ENCODE peak calls at places on chromosomes 16 and 17, in eight cellular contexts. One of them, this sample, is unnamed.

GRCh38 chr16:65745-66144 is 6.7 kb downstream of the RHBDF1 start:
- DNase-seq in stomach: peak
- DNase-seq in GM23338: peak
- DNase-seq in upper lobe of left lung: peak
- DNase-seq in endothelial cell of umbilical vein: peak
- DNase-seq in SK-N-SH: peak
- DNase-seq in HCT116: peak
- DNase-seq in transverse colon: peak
- DNase-seq in this sample: peak

GRCh38 chr17:44219636-44220210 is at the start of gene UBTF:
- DNase-seq in stomach: peak
- DNase-seq in upper lobe of left lung: peak
- DNase-seq in transverse colon: peak
- DNase-seq in SK-N-SH: peak
- DNase-seq in GM23338: peak
- DNase-seq in endothelial cell of umbilical vein: peak
- DNase-seq in HCT116: no peak
- DNase-seq in this sample: peak

GRCh38 chr16:11596572-11597226 is 10.0 kb upstream of the LITAF start:
- DNase-seq in transverse colon: no peak
- DNase-seq in endothelial cell of umbilical vein: no peak
- DNase-seq in HCT116: no peak
- DNase-seq in stomach: no peak
- DNase-seq in GM23338: peak
- DNase-seq in upper lobe of left lung: no peak
- DNase-seq in SK-N-SH: no peak
- DNase-seq in this sample: no peak

GRCh38 chr16:27495191-27495590 is 54.5 kb downstream of the GTF3C1 start:
- DNase-seq in SK-N-SH: no peak
- DNase-seq in upper lobe of left lung: no peak
- DNase-seq in GM23338: no peak
- DNase-seq in endothelial cell of umbilical vein: no peak
- DNase-seq in HCT116: no peak
- DNase-seq in stomach: no peak
- DNase-seq in transverse colon: no peak
- DNase-seq in this sample: no peak

GRCh38 chr16:59604331-59604730 is 870.2 kb upstream of the GOT2 start:
- DNase-seq in endothelial cell of umbilical vein: no peak
- DNase-seq in SK-N-SH: no peak
- DNase-seq in upper lobe of left lung: no peak
- DNase-seq in stomach: no peak
- DNase-seq in HCT116: no peak
- DNase-seq in transverse colon: no peak
- DNase-seq in GM23338: no peak
- DNase-seq in this sample: no peak

GRCh38 chr16:27724491-27724878 is 174.5 kb downstream of the KATNIP start:
- DNase-seq in HCT116: no peak
- DNase-seq in SK-N-SH: peak
- DNase-seq in transverse colon: no peak
- DNase-seq in stomach: peak
- DNase-seq in endothelial cell of umbilical vein: no peak
- DNase-seq in upper lobe of left lung: no peak
- DNase-seq in GM23338: no peak
- DNase-seq in this sample: no peak

GRCh38 chr17:8124350-8125195 is 667 bp upstream of the HES7 start:
- DNase-seq in stomach: no peak
- DNase-seq in GM23338: no peak
- DNase-seq in transverse colon: no peak
- DNase-seq in SK-N-SH: no peak
- DNase-seq in upper lobe of left lung: no peak
- DNase-seq in endothelial cell of umbilical vein: peak
- DNase-seq in HCT116: no peak
- DNase-seq in this sample: no peak

GRCh38 chr16:66634527-66635196 is 30.2 kb downstream of the CMTM3 start:
- DNase-seq in transverse colon: no peak
- DNase-seq in endothelial cell of umbilical vein: no peak
- DNase-seq in HCT116: no peak
- DNase-seq in GM23338: no peak
- DNase-seq in SK-N-SH: no peak
- DNase-seq in upper lobe of left lung: no peak
- DNase-seq in stomach: no peak
- DNase-seq in this sample: no peak

GRCh38 chr16:67200491-67200890 is 1.6 kb downstream of the ELMO3 start:
- DNase-seq in SK-N-SH: no peak
- DNase-seq in endothelial cell of umbilical vein: no peak
- DNase-seq in stomach: no peak
- DNase-seq in GM23338: no peak
- DNase-seq in upper lobe of left lung: no peak
- DNase-seq in HCT116: no peak
- DNase-seq in transverse colon: no peak
- DNase-seq in this sample: no peak

GRCh38 chr17:40330850-40331470 is 22.0 kb downstream of the RARA start:
- DNase-seq in transverse colon: no peak
- DNase-seq in endothelial cell of umbilical vein: no peak
- DNase-seq in SK-N-SH: no peak
- DNase-seq in upper lobe of left lung: no peak
- DNase-seq in stomach: no peak
- DNase-seq in GM23338: no peak
- DNase-seq in HCT116: no peak
- DNase-seq in this sample: no peak

GRCh38 chr17:57577751-57578607 is 167.1 kb downstream of the CCDC182 start:
- DNase-seq in GM23338: no peak
- DNase-seq in stomach: no peak
- DNase-seq in upper lobe of left lung: peak
- DNase-seq in HCT116: no peak
- DNase-seq in SK-N-SH: peak
- DNase-seq in endothelial cell of umbilical vein: no peak
- DNase-seq in transverse colon: no peak
- DNase-seq in this sample: no peak

GRCh38 chr16:79895053-79895916 is 294.7 kb upstream of the MAF start:
- DNase-seq in stomach: no peak
- DNase-seq in SK-N-SH: no peak
- DNase-seq in upper lobe of left lung: no peak
- DNase-seq in endothelial cell of umbilical vein: no peak
- DNase-seq in GM23338: no peak
- DNase-seq in transverse colon: no peak
- DNase-seq in HCT116: no peak
- DNase-seq in this sample: no peak

GRCh38 chr16:67223992-67224391 is 2.9 kb upstream of the TMEM208 start:
- DNase-seq in SK-N-SH: no peak
- DNase-seq in GM23338: no peak
- DNase-seq in stomach: no peak
- DNase-seq in upper lobe of left lung: no peak
- DNase-seq in endothelial cell of umbilical vein: no peak
- DNase-seq in HCT116: no peak
- DNase-seq in transverse colon: no peak
- DNase-seq in this sample: no peak

GRCh38 chr16:25126820-25127232 is 15.3 kb downstream of the LCMT1 start:
- DNase-seq in stomach: no peak
- DNase-seq in HCT116: no peak
- DNase-seq in SK-N-SH: no peak
- DNase-seq in GM23338: no peak
- DNase-seq in upper lobe of left lung: peak
- DNase-seq in transverse colon: peak
- DNase-seq in endothelial cell of umbilical vein: peak
- DNase-seq in this sample: no peak

GRCh38 chr17:721540-721937 is 6.9 kb upstream of the VPS53 start:
- DNase-seq in GM23338: no peak
- DNase-seq in upper lobe of left lung: no peak
- DNase-seq in transverse colon: no peak
- DNase-seq in endothelial cell of umbilical vein: no peak
- DNase-seq in SK-N-SH: no peak
- DNase-seq in stomach: no peak
- DNase-seq in HCT116: no peak
- DNase-seq in this sample: no peak

GRCh38 chr17:48791128-48792032 is 25.6 kb downstream of the TTLL6 start:
- DNase-seq in endothelial cell of umbilical vein: peak
- DNase-seq in HCT116: peak
- DNase-seq in stomach: peak
- DNase-seq in transverse colon: peak
- DNase-seq in SK-N-SH: peak
- DNase-seq in GM23338: peak
- DNase-seq in upper lobe of left lung: peak
- DNase-seq in this sample: peak

GRCh38 chr16:9095171-9095570 is 3.7 kb downstream of the HAPSTR1 start:
- DNase-seq in upper lobe of left lung: no peak
- DNase-seq in SK-N-SH: no peak
- DNase-seq in stomach: no peak
- DNase-seq in HCT116: no peak
- DNase-seq in transverse colon: no peak
- DNase-seq in endothelial cell of umbilical vein: no peak
- DNase-seq in GM23338: no peak
- DNase-seq in this sample: no peak

GRCh38 chr17:77354420-77354720 is 213.6 kb downstream of the SEC14L1 start:
- DNase-seq in endothelial cell of umbilical vein: no peak
- DNase-seq in SK-N-SH: no peak
- DNase-seq in stomach: no peak
- DNase-seq in transverse colon: no peak
- DNase-seq in upper lobe of left lung: no peak
- DNase-seq in HCT116: no peak
- DNase-seq in GM23338: no peak
- DNase-seq in this sample: no peak

GRCh38 chr16:74753180-74753579 is 21.4 kb downstream of the FA2H start:
- DNase-seq in upper lobe of left lung: no peak
- DNase-seq in HCT116: no peak
- DNase-seq in endothelial cell of umbilical vein: no peak
- DNase-seq in transverse colon: no peak
- DNase-seq in stomach: no peak
- DNase-seq in GM23338: no peak
- DNase-seq in SK-N-SH: no peak
- DNase-seq in this sample: no peak

GRCh38 chr17:66405836-66406679 is 103.6 kb downstream of the PRKCA start:
- DNase-seq in stomach: no peak
- DNase-seq in endothelial cell of umbilical vein: peak
- DNase-seq in HCT116: no peak
- DNase-seq in SK-N-SH: peak
- DNase-seq in GM23338: no peak
- DNase-seq in upper lobe of left lung: no peak
- DNase-seq in transverse colon: no peak
- DNase-seq in this sample: no peak
- TF ChIP-seq POLR2AphosphoS5 in stomach: no peak
- TF ChIP-seq POLR2AphosphoS5 in endothelial cell of umbilical vein: no peak
- TF ChIP-seq POLR2AphosphoS5 in HCT116: no peak
- TF ChIP-seq POLR2AphosphoS5 in SK-N-SH: peak
- TF ChIP-seq POLR2AphosphoS5 in GM23338: no peak
- TF ChIP-seq POLR2AphosphoS5 in upper lobe of left lung: no peak
- TF ChIP-seq POLR2AphosphoS5 in transverse colon: no peak
- TF ChIP-seq POLR2AphosphoS5 in this sample: no peak

GRCh38 chr17:75012320-75013076 is at the start of gene MRPL58:
- DNase-seq in SK-N-SH: peak
- DNase-seq in upper lobe of left lung: peak
- DNase-seq in GM23338: peak
- DNase-seq in stomach: peak
- DNase-seq in transverse colon: peak
- DNase-seq in HCT116: peak
- DNase-seq in endothelial cell of umbilical vein: peak
- DNase-seq in this sample: peak
- TF ChIP-seq CTCF in SK-N-SH: peak
- TF ChIP-seq CTCF in upper lobe of left lung: peak
- TF ChIP-seq CTCF in GM23338: no peak
- TF ChIP-seq CTCF in stomach: peak
- TF ChIP-seq CTCF in transverse colon: peak
- TF ChIP-seq CTCF in HCT116: peak
- TF ChIP-seq CTCF in endothelial cell of umbilical vein: peak
- TF ChIP-seq CTCF in this sample: peak

DNA sequence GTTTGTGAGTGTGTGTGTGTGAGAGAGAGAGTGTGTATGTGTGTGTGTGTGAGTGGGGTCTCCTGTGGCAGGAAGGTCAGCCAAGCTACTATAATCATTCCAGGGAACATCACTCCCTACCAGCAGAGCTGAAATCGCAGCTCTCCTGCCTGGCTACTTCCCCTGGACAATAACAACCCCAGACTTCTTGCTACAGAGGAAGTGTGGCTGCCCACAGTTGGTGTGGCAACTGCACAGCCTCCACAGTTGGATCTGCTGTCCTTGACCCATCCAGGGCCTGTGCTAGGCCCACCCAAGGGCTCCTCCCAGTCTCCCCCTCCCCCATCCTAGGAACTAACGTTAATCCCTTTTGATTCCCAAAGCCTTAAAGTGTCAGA is 1.5 kb downstream of the SLC13A5 start:
- DNase-seq in stomach: no peak
- DNase-seq in GM23338: no peak
- DNase-seq in SK-N-SH: no peak
- DNase-seq in HCT116: no peak
- DNase-seq in upper lobe of left lung: no peak
- DNase-seq in transverse colon: no peak
- DNase-seq in endothelial cell of umbilical vein: no peak
- DNase-seq in this sample: no peak
- TF ChIP-seq POLR2AphosphoS5 in stomach: no peak
- TF ChIP-seq POLR2AphosphoS5 in GM23338: no peak
- TF ChIP-seq POLR2AphosphoS5 in SK-N-SH: no peak
- TF ChIP-seq POLR2AphosphoS5 in HCT116: no peak
- TF ChIP-seq POLR2AphosphoS5 in upper lobe of left lung: no peak
- TF ChIP-seq POLR2AphosphoS5 in transverse colon: no peak
- TF ChIP-seq POLR2AphosphoS5 in endothelial cell of umbilical vein: no peak
- TF ChIP-seq POLR2AphosphoS5 in this sample: no peak

GRCh38 chr16:3173892-3174617 is 13.9 kb upstream of the OR1F1 start:
- DNase-seq in stomach: no peak
- DNase-seq in transverse colon: no peak
- DNase-seq in SK-N-SH: peak
- DNase-seq in endothelial cell of umbilical vein: no peak
- DNase-seq in HCT116: no peak
- DNase-seq in GM23338: peak
- DNase-seq in upper lobe of left lung: no peak
- DNase-seq in this sample: no peak
- TF ChIP-seq CTCF in stomach: no peak
- TF ChIP-seq CTCF in transverse colon: no peak
- TF ChIP-seq CTCF in SK-N-SH: peak
- TF ChIP-seq CTCF in endothelial cell of umbilical vein: peak
- TF ChIP-seq CTCF in HCT116: peak
- TF ChIP-seq CTCF in GM23338: peak
- TF ChIP-seq CTCF in upper lobe of left lung: no peak
- TF ChIP-seq CTCF in this sample: no peak

DNA sequence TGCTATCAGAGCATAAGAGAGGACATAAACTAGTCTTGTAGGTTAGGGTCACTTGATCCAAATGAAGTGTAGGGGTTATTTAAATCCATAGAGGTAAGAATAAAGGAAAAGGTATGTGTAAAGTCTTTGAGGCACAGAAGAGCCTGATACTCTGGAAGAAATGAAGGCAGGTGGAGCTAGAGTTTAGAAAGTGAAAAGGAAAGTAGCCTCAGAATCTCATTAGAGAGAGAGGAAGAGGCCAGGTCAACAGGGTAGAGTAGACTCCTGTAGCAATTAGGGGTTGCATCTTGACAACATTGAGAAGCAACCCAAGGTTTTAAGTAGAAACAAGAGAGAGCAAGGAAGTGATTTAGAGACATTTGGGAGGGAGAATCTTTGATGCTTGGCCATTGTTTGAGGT is 235.2 kb upstream of the SOX9 start:
- DNase-seq in transverse colon: no peak
- DNase-seq in SK-N-SH: no peak
- DNase-seq in upper lobe of left lung: no peak
- DNase-seq in stomach: no peak
- DNase-seq in HCT116: no peak
- DNase-seq in GM23338: no peak
- DNase-seq in endothelial cell of umbilical vein: no peak
- DNase-seq in this sample: no peak
- TF ChIP-seq POLR2AphosphoS5 in transverse colon: no peak
- TF ChIP-seq POLR2AphosphoS5 in SK-N-SH: no peak
- TF ChIP-seq POLR2AphosphoS5 in upper lobe of left lung: no peak
- TF ChIP-seq POLR2AphosphoS5 in stomach: no peak
- TF ChIP-seq POLR2AphosphoS5 in HCT116: no peak
- TF ChIP-seq POLR2AphosphoS5 in GM23338: no peak
- TF ChIP-seq POLR2AphosphoS5 in endothelial cell of umbilical vein: no peak
- TF ChIP-seq POLR2AphosphoS5 in this sample: no peak

This sample was measured in breast epithelium.